ENCODE peak calls at places on chromosomes 5 and 9, in six cellular contexts. X is lower leg skin, O is heart right ventricle, K is GM13976, I is K562, S is GM06990. J is an unnamed sample.

GRCh38 chr5:72369301-72370079 is 49.3 kb downstream of the PTCD2 start:
- DNase-seq in X (no peak), O (no peak), K (peak), I (no peak), S (no peak), J (no peak)

GRCh38 chr9:93301911-93302525 is 118.1 kb downstream of the WNK2 start:
- DNase-seq in X (peak), O (no peak), K (peak), I (no peak), S (no peak), J (peak)

GRCh38 chr9:16619897-16620296 is 250.6 kb downstream of the BNC2 start:
- DNase-seq in X (no peak), O (no peak), K (no peak), I (no peak), S (no peak), J (no peak)

GRCh38 chr9:28688172-28688571 is 1114.9 kb upstream of the C9orf72 start:
- DNase-seq in X (no peak), O (no peak), K (no peak), I (no peak), S (no peak), J (no peak)

GRCh38 chr5:131171276-131171815 is 602 bp downstream of the LYRM7 start:
- DNase-seq in X (no peak), O (no peak), K (no peak), I (no peak), S (no peak), J (no peak)

GRCh38 chr9:73962792-73963191 is 534.3 kb upstream of the RORB start:
- DNase-seq in X (no peak), O (no peak), K (no peak), I (no peak), S (no peak), J (no peak)

GRCh38 chr9:94743035-94743954 is 16.8 kb downstream of the AOPEP start:
- DNase-seq in X (no peak), O (no peak), K (no peak), I (no peak), S (no peak), J (no peak)

GRCh38 chr5:16852251-16853005 is 83.7 kb downstream of the MYO10 start:
- DNase-seq in X (no peak), O (no peak), K (no peak), I (no peak), S (no peak), J (no peak)

GRCh38 chr5:140965905-140966292 is 377 bp upstream of the PCDHAC2 start:
- DNase-seq in X (no peak), O (no peak), K (no peak), I (no peak), S (no peak), J (no peak)

GRCh38 chr5:154444559-154445421 is 1.0 kb upstream of the SAP30L start:
- DNase-seq in X (peak), O (peak), K (peak), I (peak), S (peak), J (no peak)

GRCh38 chr9:128370752-128371621 is at the start of gene URM1:
- DNase-seq in X (peak), O (peak), K (peak), I (peak), S (peak), J (peak)

GRCh38 chr9:7246181-7246580 is 488.4 kb downstream of the KDM4C start:
- DNase-seq in X (no peak), O (no peak), K (no peak), I (no peak), S (no peak), J (no peak)

GRCh38 chr9:29701971-29702370 is 2128.7 kb upstream of the C9orf72 start:
- DNase-seq in X (no peak), O (no peak), K (no peak), I (no peak), S (no peak), J (no peak)

GRCh38 chr9:80602291-80602690 is 1030.5 kb downstream of the TLE4 start:
- DNase-seq in X (no peak), O (no peak), K (no peak), I (no peak), S (no peak), J (no peak)

GRCh38 chr9:136769710-136770191 is 5.4 kb upstream of the LCN15 start:
- DNase-seq in X (no peak), O (no peak), K (peak), I (peak), S (no peak), J (no peak)
- TF ChIP-seq CTCF in X (no peak), O (peak), K (peak), I (peak), S (peak), J (peak)

GRCh38 chr5:74052441-74052840 is 426.4 kb downstream of the ARHGEF28 start:
- DNase-seq in X (no peak), O (no peak), K (no peak), I (no peak), S (no peak), J (no peak)
- TF ChIP-seq CTCF in X (no peak), O (no peak), K (no peak), I (no peak), S (no peak), J (peak)

DNA sequence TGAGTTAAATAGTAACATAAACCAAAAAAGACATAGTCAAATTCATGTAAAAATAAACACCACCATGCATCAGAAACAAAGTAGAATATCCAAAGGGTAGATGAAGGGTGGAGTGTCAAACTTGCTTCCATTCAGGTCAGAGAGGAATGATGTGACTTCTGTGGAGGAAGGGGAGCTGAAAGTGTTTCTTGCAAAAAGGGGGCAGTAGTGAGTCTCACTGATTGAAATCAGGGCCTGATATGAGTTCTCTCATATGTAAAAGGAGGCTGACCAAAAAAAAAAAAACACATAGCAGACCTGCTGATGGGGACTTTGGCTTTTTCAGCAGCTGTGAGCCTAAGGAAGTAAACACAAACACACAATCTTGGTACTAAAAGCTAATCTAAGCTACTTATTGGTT is 38.8 kb upstream of the RGMB start:
- DNase-seq in X (no peak), O (no peak), K (no peak), I (no peak), S (no peak), J (no peak)
- TF ChIP-seq CTCF in X (no peak), O (no peak), K (no peak), I (no peak), S (peak), J (no peak)

DNA sequence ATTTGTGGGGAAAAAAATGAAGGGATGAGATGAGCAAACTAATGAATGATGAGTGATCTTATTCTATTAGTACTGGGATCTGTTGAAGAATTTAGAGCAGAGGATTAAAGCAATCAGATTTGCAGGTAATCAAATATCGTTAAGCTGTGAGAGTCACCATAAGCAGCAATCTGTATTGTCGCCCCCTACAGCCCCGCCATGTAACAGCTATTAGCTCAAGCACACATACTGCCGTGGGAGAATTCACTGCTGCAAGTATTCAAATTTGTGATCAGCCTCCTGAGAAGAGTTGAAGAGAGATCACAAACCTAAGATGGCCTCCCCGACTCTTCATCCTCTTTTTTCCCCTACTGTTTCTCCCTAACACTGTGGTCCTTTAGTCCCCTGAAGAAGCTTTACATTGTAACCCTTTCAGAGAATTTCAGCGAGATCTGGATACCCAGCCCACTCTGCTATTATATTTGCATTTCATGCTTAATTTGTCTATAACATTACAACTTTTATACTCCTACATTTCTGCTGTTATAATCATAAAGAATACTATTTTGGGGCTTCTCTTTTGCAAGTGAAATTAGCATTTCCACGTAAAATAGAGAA is 28.5 kb upstream of the PHF24 start:
- DNase-seq in X (no peak), O (peak), K (peak), I (peak), S (no peak), J (no peak)
- TF ChIP-seq CTCF in X (no peak), O (peak), K (peak), I (peak), S (peak), J (peak)

GRCh38 chr5:178198706-178199105 is 5.6 kb upstream of the HNRNPAB start:
- DNase-seq in X (peak), O (no peak), K (no peak), I (no peak), S (no peak), J (no peak)

GRCh38 chr5:178199581-178200434 is 4.5 kb upstream of the HNRNPAB start:
- DNase-seq in X (peak), O (no peak), K (no peak), I (no peak), S (no peak), J (no peak)

GRCh38 chr5:178196413-178196812 is 7.9 kb upstream of the HNRNPAB start:
- DNase-seq in X (peak), O (no peak), K (no peak), I (no peak), S (no peak), J (no peak)

GRCh38 chr5:178194026-178194425 is 6.9 kb upstream of the GMCL2 start:
- DNase-seq in X (no peak), O (no peak), K (no peak), I (peak), S (no peak), J (no peak)

DNA sequence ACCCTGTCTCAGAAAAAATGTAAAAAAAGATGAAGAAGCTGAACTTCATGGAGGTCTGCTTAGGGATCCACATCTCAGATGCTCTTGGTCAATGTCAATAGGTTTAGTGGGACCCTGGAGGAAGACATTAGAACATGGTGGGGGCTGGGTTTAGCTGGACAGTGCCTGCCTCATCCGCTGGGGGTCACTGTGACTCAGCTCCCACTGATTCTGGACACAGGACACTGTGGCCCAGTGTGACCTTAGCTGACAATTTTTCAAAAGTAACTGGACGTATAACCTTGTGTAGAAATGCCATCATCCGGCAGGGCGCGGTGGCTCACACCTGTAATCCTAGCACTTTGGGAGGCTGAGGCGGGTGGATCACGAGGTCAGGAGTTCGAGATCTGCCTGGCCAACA is 7.3 kb upstream of the HNRNPAB start:
- DNase-seq in X (peak), O (no peak), K (no peak), I (peak), S (no peak), J (no peak)
- TF ChIP-seq CTCF in X (no peak), O (peak), K (peak), I (peak), S (peak), J (peak)

GRCh38 chr5:125826214-125826613 is 597.0 kb upstream of the GRAMD2B start:
- DNase-seq in X (no peak), O (no peak), K (no peak), I (no peak), S (no peak), J (no peak)
- TF ChIP-seq CTCF in X (no peak), O (no peak), K (no peak), I (no peak), S (no peak), J (no peak)

DNA sequence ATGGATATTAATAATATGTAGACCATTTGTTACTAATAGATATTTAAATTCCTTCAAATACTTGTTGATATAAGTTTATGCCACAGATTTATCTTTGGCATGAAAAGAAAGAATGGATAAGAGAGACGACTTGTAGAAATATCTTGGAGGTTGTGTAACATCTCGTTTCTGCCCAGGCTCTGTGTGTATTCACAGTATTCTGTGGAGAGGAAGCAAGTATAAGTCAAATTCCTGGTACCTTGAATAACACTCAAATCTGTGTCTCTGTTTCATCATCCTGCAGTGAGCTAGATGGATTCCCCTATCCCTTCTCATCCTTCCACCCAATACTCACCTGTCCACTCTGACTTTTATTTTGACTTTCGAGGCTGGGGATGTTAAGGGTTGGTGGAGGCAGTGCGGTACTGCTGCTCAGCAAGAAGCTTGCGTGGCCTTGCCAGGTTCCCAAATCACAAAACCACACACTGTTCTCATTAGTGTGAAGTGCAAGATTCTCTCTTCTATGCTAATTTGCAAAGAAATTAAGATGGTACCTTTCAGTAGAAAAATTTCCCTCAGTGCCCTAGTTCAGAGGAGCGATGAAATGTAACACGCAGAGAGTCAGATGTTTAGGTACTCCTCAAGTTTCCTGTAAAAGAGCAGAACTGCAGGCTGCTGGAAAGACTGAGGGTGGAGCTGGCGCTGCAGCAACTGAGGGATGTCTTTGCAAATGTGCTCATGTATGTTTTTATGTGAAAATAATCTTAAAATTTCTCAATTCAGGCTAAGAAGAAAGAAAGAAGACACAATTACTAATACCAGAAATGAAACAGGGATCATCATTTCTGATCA is 42.6 kb upstream of the ANKRD18A start:
- DNase-seq in X (peak), O (no peak), K (no peak), I (no peak), S (no peak), J (no peak)
- TF ChIP-seq CTCF in X (no peak), O (no peak), K (no peak), I (no peak), S (no peak), J (peak)